ENCODE peak calls at places on chromosomes 4 and X, in six cellular contexts. J is ovary, R is uterus, T is fibroblast of lung, S is AG04450, Q is lower lobe of right lung. L is an unnamed sample.

GRCh38 chr4:46270986-46271596 is 118.8 kb downstream of the GABRA2 start:
- DNase-seq in Q (no peak), T (peak; percentile 32), J (no peak), S (no peak), R (no peak), L (no peak)

GRCh38 chr4:113960684-113961321 is 18.6 kb downstream of the ARSJ start:
- DNase-seq in T (no peak), R (no peak), Q (no peak), S (no peak), J (no peak), L (no peak)

GRCh38 chr4:77172336-77172735 is 15.3 kb downstream of the CCNG2 start:
- DNase-seq in R (no peak), T (peak; percentile 80), J (no peak), Q (no peak), S (peak; percentile 81), L (peak; percentile 89)

GRCh38 chr4:149885896-149886295 is 70.3 kb upstream of the IQCM start:
- DNase-seq in J (no peak), Q (no peak), T (peak; percentile 23), R (no peak), S (peak; percentile 38), L (peak; percentile 70)

GRCh38 chr4:177100307-177100706 is 209.4 kb upstream of the NEIL3 start:
- DNase-seq in T (no peak), S (no peak), R (no peak), J (no peak), Q (no peak), L (no peak)

GRCh38 chr4:83054928-83055327 is 19.9 kb downstream of the COPS4 start:
- DNase-seq in T (peak; percentile 45), J (no peak), Q (no peak), S (no peak), R (no peak), L (no peak)

GRCh38 chr4:56374956-56375355 is 12.3 kb downstream of the AASDH start:
- DNase-seq in Q (no peak), R (no peak), T (no peak), J (no peak), S (no peak), L (no peak)

GRCh38 chr4:113540859-113541258 is 220.7 kb downstream of the CAMK2D start:
- DNase-seq in T (peak; percentile 46), S (no peak), R (no peak), J (no peak), Q (no peak), L (no peak)

GRCh38 chr4:176969011-176969410 is 176.3 kb upstream of the VEGFC start:
- DNase-seq in S (no peak), J (no peak), Q (no peak), R (no peak), T (no peak), L (no peak)

GRCh38 chrX:34559325-34559724 is 97.8 kb downstream of the TMEM47 start:
- DNase-seq in R (no peak), J (no peak), Q (no peak), T (peak; percentile 34), S (no peak), L (no peak)

GRCh38 chr4:151242305-151242704 is 34.7 kb upstream of the PRSS48 start:
- DNase-seq in J (no peak), S (no peak), R (no peak), T (no peak), Q (no peak), L (no peak)

GRCh38 chr4:26432419-26432818 is 57.9 kb downstream of the CCKAR start:
- DNase-seq in R (no peak), Q (no peak), T (peak; percentile 34), S (no peak), J (no peak), L (no peak)

GRCh38 chr4:24105183-24106039 is 215.6 kb upstream of the PPARGC1A start:
- DNase-seq in T (peak; percentile 99), Q (no peak), R (no peak), J (no peak), S (peak; percentile 90), L (peak; percentile 78)

GRCh38 chrX:118205421-118205820 is 88.8 kb upstream of the KLHL13 start:
- DNase-seq in R (no peak), S (no peak), Q (no peak), T (no peak), J (no peak), L (no peak)

GRCh38 chr4:86841309-86841708 is 7.9 kb downstream of the SLC10A6 start:
- DNase-seq in S (no peak), Q (no peak), J (no peak), R (no peak), T (no peak), L (no peak)

GRCh38 chr4:55612341-55612740 is 20.3 kb upstream of the PDCL2 start:
- DNase-seq in T (no peak), S (no peak), Q (no peak), J (no peak), R (no peak), L (no peak)

GRCh38 chr4:113468165-113469022 is 293.1 kb downstream of the CAMK2D start:
- DNase-seq in J (peak; percentile 65), T (peak; percentile 100), R (peak; percentile 78), S (peak; percentile 99), Q (peak; percentile 73), L (peak; percentile 99)

GRCh38 chr4:85147481-85148076 is 181.1 kb upstream of the WDFY3 start:
- DNase-seq in J (peak; percentile 38), Q (peak; percentile 50), R (no peak), S (peak; percentile 6), T (peak; percentile 79), L (peak; percentile 10)

GRCh38 chr4:176230827-176231226 is 35.4 kb upstream of the SPATA4 start:
- DNase-seq in J (no peak), Q (no peak), S (no peak), R (no peak), T (no peak), L (no peak)

GRCh38 chrX:76253432-76253831 is 80.6 kb downstream of the PBDC1 start:
- DNase-seq in Q (no peak), J (peak; percentile 18), R (peak; percentile 20), T (peak; percentile 67), S (peak; percentile 8), L (peak; percentile 1)

GRCh38 chr4:185997287-185997686 is 71.7 kb upstream of the TLR3 start:
- DNase-seq in S (no peak), T (no peak), J (no peak), R (no peak), Q (no peak), L (no peak)

GRCh38 chr4:17811078-17811603 is 362 bp downstream of the NCAPG start:
- DNase-seq in S (no peak), T (no peak), R (no peak), J (peak; percentile 52), Q (no peak), L (no peak)

GRCh38 chr4:773214-773613 is 52.7 kb downstream of the CPLX1 start:
- DNase-seq in J (no peak), S (no peak), T (no peak), R (no peak), Q (peak; percentile 39), L (no peak)

DNA sequence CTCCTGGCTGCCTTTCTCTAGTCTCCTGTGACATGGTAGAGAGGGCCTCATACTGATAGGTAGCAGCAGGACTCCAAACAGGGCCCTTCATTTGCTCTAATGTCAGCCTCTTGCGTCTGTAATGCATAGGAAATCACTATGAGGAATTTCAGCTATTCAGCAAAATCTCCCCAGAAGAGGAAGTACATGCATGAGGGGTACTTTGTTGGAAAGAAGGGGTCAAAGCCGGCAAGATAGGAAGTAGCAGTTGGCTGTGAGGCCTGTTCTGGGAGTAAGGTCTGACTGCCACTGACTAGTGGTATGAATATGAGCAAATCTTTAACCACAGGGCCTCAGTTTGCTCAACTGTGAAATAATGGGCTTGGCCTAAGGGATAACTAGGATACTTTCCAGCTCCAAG is 283.2 kb downstream of the ARHGAP10 start:
- DNase-seq in J (no peak), Q (no peak), R (no peak), S (no peak), T (no peak), L (no peak)
- TF ChIP-seq CTCF in J (no peak), Q (no peak), R (no peak), S (no peak), T (no peak), L (no peak)

DNA sequence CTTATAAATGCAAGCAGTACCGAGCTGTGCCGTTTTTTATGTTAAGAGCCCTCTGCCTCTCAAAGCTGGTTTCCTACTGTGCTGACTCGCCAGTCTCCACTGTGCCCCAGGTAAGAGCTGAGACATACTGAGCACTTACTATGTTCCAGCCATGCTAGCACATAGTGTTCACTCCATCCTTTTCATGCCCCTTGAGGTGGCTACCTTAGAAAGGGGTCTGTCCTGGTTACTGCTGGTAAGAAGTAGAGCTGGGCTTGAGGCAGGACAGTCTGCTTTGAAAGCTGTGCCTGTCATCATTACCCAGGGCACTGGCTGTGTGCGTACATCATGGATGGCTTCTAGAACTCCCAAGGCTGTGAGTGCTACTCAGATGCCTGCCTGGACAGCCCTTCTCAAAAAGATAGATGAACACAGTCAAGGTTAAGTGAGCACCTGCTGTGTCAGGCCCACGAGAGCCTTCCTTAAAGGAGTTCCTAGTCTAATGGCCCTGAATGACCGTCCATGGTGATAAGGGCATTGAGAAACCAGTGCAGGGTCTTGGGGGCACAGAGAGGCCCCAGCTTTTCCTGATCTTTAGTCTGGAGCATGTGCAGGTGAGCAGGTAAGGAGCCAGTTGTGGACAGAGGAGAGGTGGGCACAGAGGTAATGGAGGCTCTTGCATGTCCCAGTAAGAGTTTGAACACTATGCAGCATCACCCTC is 1.6 kb downstream of the STK32B start:
- DNase-seq in R (no peak), T (no peak), Q (no peak), J (no peak), S (no peak), L (no peak)
- H3K4me3 ChIP-seq in R (no peak overlapping the region), T (no peak overlapping the region), Q (no peak overlapping the region), J (no peak overlapping the region), S (no peak overlapping the region), L (peak overlapping the region; percentile 65)

GRCh38 chr4:8316911-8317351 is 47.4 kb downstream of the HTRA3 start:
- DNase-seq in Q (no peak), T (no peak), J (no peak), S (no peak), R (peak; percentile 13), L (no peak)

GRCh38 chr4:8314691-8315255 is 45.2 kb downstream of the HTRA3 start:
- DNase-seq in J (no peak), S (no peak), Q (no peak), T (no peak), R (peak; percentile 4), L (no peak)

GRCh38 chr4:8317474-8317873 is 47.9 kb downstream of the HTRA3 start:
- DNase-seq in J (no peak), Q (no peak), S (no peak), T (no peak), R (no peak), L (no peak)

GRCh38 chr4:8315343-8316250 is 46.0 kb downstream of the HTRA3 start:
- DNase-seq in J (peak; percentile 73), S (peak; percentile 63), T (peak; percentile 86), R (peak; percentile 67), Q (peak; percentile 75), L (peak; percentile 29)

DNA sequence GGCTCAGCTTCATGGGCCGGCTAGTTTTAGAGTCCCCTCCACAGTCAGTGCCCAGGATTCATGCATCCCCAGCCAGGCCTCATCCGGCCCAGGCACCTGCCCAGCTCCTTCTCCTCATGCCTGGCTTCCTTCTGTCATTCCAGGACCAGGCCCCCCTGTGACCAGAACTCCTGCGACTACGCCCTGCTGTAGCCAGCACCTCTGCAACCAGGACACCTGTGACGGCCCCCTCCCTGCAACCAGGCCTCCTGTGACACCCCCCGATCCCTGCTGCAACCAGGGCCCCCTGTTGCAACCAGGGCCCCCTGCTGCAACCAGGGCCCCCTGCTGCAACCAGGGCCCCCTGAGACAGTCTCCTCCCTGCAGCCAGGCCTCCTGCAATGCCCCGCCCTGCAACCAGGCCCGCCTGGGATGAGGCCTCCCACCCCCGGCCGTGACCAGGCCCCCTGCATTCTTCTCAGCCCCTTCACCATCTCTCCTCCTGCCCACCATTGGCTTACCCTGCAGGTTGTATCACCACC is 46.8 kb downstream of the HTRA3 start:
- DNase-seq in S (no peak), R (peak; percentile 17), Q (no peak), T (no peak), J (no peak), L (no peak)
- TF ChIP-seq CTCF in S (no peak), R (no peak), Q (no peak), T (no peak), J (no peak), L (no peak)

GRCh38 chr4:1796486-1797204 is 3.6 kb downstream of the FGFR3 start:
- DNase-seq in T (no peak), R (no peak), Q (no peak), J (no peak), S (no peak), L (no peak)
- H3K4me3 ChIP-seq in T (no peak overlapping the region), R (no peak overlapping the region), Q (no peak overlapping the region), J (no peak overlapping the region), S (no peak overlapping the region), L (no peak overlapping the region)

L was measured in AG04449.